ENCODE peak calls at places on chromosomes 6 and 20, in four cellular contexts. Z is spleen, J is body of pancreas, L is NB4. R is an unnamed sample.

GRCh38 chr6:134707342-134707982 is 242.4 kb downstream of the ALDH8A1 start:
- DNase-seq in Z (no peak), J (peak; percentile 42), L (peak; percentile 8), R (no peak)

GRCh38 chr20:31392836-31393235 is 2.4 kb upstream of the DEFB119 start:
- DNase-seq in Z (no peak), L (no peak), J (no peak), R (no peak)

GRCh38 chr6:137467211-137467610 is 27.0 kb downstream of the OLIG3 start:
- DNase-seq in L (no peak), J (no peak), Z (no peak), R (no peak)

GRCh38 chr6:17054647-17055046 is 47.2 kb upstream of the STMND1 start:
- DNase-seq in Z (no peak), J (no peak), L (no peak), R (no peak)

GRCh38 chr6:14462135-14462905 is 344.7 kb downstream of the CD83 start:
- DNase-seq in L (no peak), Z (no peak), J (no peak), R (no peak)

GRCh38 chr6:54655162-54655561 is 191.4 kb upstream of the FAM83B start:
- DNase-seq in Z (no peak), L (no peak), J (no peak), R (no peak)

GRCh38 chr6:121881974-121882667 is 446.7 kb downstream of the GJA1 start:
- DNase-seq in L (no peak), J (no peak), Z (no peak), R (no peak)

GRCh38 chr20:51624157-51624731 is 81.7 kb upstream of the NFATC2 start:
- DNase-seq in L (peak; percentile 79), Z (peak; percentile 87), J (peak; percentile 59), R (peak; percentile 65)

GRCh38 chr6:3440911-3441310 is 15.9 kb downstream of the SLC22A23 start:
- DNase-seq in Z (no peak), J (no peak), L (no peak), R (no peak)

GRCh38 chr6:79574636-79575035 is 37.4 kb upstream of the LCA5 start:
- DNase-seq in L (no peak), J (no peak), Z (no peak), R (peak; percentile 21)

GRCh38 chr6:68880050-68880449 is 245.0 kb downstream of the ADGRB3 start:
- DNase-seq in L (no peak), J (no peak), Z (no peak), R (no peak)

GRCh38 chr6:111686249-111686997 is 80.7 kb upstream of the TRAF3IP2 start:
- DNase-seq in J (no peak), Z (no peak), L (no peak), R (no peak)

GRCh38 chr6:166540631-166541331 is 45.7 kb downstream of the RAMACL start:
- DNase-seq in Z (no peak), J (no peak), L (peak; percentile 85), R (peak; percentile 35)

GRCh38 chr20:35463455-35464300 is 8.3 kb downstream of the CEP250 start:
- DNase-seq in L (peak; percentile 80), J (peak; percentile 59), Z (no peak), R (peak; percentile 47)

GRCh38 chr20:47686545-47686944 is 98.7 kb downstream of the SULF2 start:
- DNase-seq in J (no peak), Z (no peak), L (no peak), R (peak; percentile 81)

GRCh38 chr6:167826230-167827061 is at the start of gene AFDN:
- DNase-seq in J (peak; percentile 80), Z (peak; percentile 94), L (no peak), R (peak; percentile 59)
- TF ChIP-seq POLR2A in J (peak; percentile 61), Z (no peak), L (no peak), R (peak; percentile 59)

DNA sequence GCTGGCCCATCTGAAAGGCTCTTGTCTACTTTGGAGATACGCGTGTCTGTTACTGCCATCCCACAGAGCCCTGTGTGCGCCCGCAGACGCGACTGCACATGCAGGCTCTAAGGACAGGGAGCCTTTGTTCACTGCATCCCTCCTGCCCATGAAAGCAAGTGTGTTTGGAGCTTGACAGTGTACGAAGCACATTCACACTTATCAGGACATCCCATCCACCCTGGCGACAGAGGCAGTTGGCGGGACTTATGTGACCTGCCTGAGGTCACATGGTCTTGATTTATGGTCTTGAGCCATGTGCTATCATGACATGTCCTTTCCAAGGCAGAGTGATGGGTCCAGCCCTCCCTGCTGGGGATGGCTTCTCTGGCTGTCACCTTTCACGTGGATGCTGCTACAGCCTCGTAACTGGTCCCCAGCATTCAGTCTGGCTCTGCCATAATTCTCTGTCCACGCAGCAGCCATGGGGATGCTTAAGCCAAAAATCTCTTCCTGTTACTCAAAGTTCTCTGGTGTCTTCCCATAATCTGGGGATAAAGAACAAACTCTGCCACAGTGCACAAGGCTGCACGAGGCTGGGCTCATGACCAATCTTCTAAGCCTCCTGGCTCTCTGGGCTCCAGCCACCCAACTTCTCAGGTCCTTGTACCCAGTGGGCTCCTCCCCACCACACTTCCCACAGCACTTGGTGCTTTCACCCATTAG is 36.3 kb upstream of the FAM83D start:
- DNase-seq in L (no peak), J (no peak), Z (peak; percentile 62), R (no peak)
- TF ChIP-seq POLR2A in L (no peak), J (no peak), Z (no peak), R (no peak)

GRCh38 chr6:90277301-90278011 is 19.2 kb downstream of the BACH2 start:
- DNase-seq in Z (no peak), L (no peak), J (no peak), R (no peak)
- TF ChIP-seq POLR2A in Z (no peak), L (no peak), J (no peak), R (no peak)

GRCh38 chr6:13427838-13428527 is 59.4 kb downstream of the GFOD1 start:
- DNase-seq in J (no peak), Z (peak; percentile 91), L (no peak), R (no peak)

GRCh38 chr6:13427346-13427745 is 60.1 kb downstream of the GFOD1 start:
- DNase-seq in Z (no peak), J (no peak), L (no peak), R (no peak)

GRCh38 chr6:13428528-13429405 is 58.6 kb downstream of the GFOD1 start:
- DNase-seq in J (no peak), L (no peak), Z (peak; percentile 75), R (no peak)

GRCh38 chr6:13425270-13425905 is 62.0 kb downstream of the GFOD1 start:
- DNase-seq in J (no peak), Z (no peak), L (no peak), R (no peak)

DNA sequence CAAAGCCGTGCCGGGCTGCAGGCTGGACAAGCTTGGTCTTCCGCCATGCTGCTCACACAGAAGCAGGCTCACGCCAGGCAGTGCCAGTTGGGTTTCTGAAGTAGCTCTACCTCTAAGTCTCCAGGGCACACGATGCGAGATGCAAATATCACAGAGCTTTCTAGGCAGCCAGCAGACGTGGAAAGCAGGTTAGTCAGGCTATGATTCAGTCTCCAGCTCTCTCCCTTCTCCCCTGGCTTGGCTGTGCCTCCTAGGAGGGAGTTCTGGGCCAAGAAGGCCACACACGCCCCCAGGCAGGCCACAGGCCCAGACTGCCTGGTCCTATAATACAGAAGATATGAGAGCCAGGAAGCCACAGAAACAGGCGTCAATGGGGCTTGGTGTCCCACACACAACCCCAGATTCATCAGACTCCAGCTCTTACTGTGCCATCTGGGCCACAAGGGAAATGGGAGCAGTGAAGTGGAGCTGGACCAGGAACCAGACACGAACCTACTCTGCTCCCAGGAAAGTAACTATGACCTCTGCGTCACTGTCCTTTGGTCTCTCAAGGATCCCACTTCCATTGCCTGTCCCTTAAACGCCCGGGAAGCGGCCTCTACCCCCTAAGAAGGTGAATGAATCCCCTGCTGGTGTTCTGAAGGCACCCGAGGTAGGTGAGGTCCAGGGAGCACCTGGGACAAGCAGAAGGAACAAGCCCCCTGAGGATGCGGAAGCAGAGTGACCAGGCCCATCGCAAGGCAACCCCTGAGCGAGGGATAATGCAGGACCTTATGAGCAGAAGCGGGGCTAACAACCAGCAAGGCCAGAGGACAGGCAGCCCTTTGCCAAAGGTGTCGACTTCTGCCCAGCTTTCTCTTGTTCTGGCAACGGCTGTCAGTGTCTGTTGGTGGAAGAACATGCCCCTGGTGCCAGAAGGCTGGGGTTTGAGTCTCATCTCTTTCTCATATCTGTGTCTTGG is 61.1 kb downstream of the GFOD1 start:
- DNase-seq in J (no peak), L (no peak), Z (peak; percentile 72), R (peak; percentile 67)
- TF ChIP-seq POLR2A in J (no peak), L (no peak), Z (no peak), R (no peak)

GRCh38 chr20:5657190-5657872 is 92.9 kb upstream of the SHLD1 start:
- DNase-seq in J (no peak), Z (no peak), L (no peak), R (peak; percentile 69)
- TF ChIP-seq POLR2A in J (peak; percentile 22), Z (no peak), L (no peak), R (no peak)